ENCODE peak calls at places on chromosomes 6 and 20, in four cellular contexts. A is HepG2, M is H1, Z is GM12878. E is an unnamed sample. For H3K4me1, the result is how much of the 10 kb centered on the place peaks cover.

GRCh38 chr20:32495217-32495565 is 89.9 kb downstream of the NOL4L start:
- DNase-seq in A (no peak), M (no peak), Z (no peak), E (no peak)

GRCh38 chr6:87322304-87323212 is at the start of gene SMIM8:
- DNase-seq in A (peak), M (peak), Z (peak), E (peak)

GRCh38 chr6:151494235-151494950 is 576 bp downstream of the CCDC170 start:
- DNase-seq in A (peak), M (no peak), Z (no peak), E (no peak)

GRCh38 chr6:33578588-33579011 is 1.5 kb downstream of the BAK1 start:
- DNase-seq in A (no peak), M (no peak), Z (no peak), E (no peak)

GRCh38 chr6:45576648-45577624 is 199.2 kb upstream of the SUPT3H start:
- DNase-seq in A (no peak), M (no peak), Z (no peak), E (no peak)

GRCh38 chr20:44738779-44739477 is 6.7 kb upstream of the KCNK15 start:
- DNase-seq in A (peak), M (no peak), Z (peak), E (peak)

GRCh38 chr6:7732219-7732618 is 6.3 kb downstream of the BMP6 start:
- DNase-seq in A (no peak), M (no peak), Z (no peak), E (no peak)

GRCh38 chr20:20606046-20606445 is 106.4 kb downstream of the RALGAPA2 start:
- DNase-seq in A (no peak), M (no peak), Z (no peak), E (no peak)

GRCh38 chr6:219641-220198 is 72.6 kb upstream of the DUSP22 start:
- DNase-seq in A (peak), M (no peak), Z (no peak), E (no peak)

GRCh38 chr6:64012351-64013060 is 376.9 kb downstream of the PHF3 start:
- DNase-seq in A (peak), M (peak), Z (no peak), E (peak)

GRCh38 chr20:63127700-63128364 is 88.1 kb downstream of the YTHDF1 start:
- DNase-seq in A (no peak), M (no peak), Z (no peak), E (no peak)

GRCh38 chr20:54405540-54405939 is 69.9 kb upstream of the DOK5 start:
- DNase-seq in A (no peak), M (no peak), Z (no peak), E (no peak)

GRCh38 chr6:167711784-167712183 is 114.9 kb upstream of the AFDN start:
- DNase-seq in A (no peak), M (no peak), Z (no peak), E (no peak)

GRCh38 chr20:33674294-33675126 is at the start of gene NECAB3:
- DNase-seq in A (peak), M (no peak), Z (no peak), E (no peak)

GRCh38 chr6:138250513-138251247 is 32.4 kb upstream of the PBOV1 start:
- DNase-seq in A (no peak), M (no peak), Z (no peak), E (no peak)

GRCh38 chr6:33860706-33861474 is 57.1 kb upstream of the MLN start:
- DNase-seq in A (no peak), M (no peak), Z (no peak), E (no peak)

GRCh38 chr6:74001091-74001490 is 305.1 kb downstream of the CD109 start:
- DNase-seq in A (no peak), M (no peak), Z (no peak), E (no peak)

GRCh38 chr6:138677538-138677937 is 96.0 kb upstream of the CCDC28A start:
- DNase-seq in A (no peak), M (no peak), Z (no peak), E (no peak)

GRCh38 chr20:34493646-34494045 is 22.6 kb upstream of the DYNLRB1 start:
- DNase-seq in A (no peak), M (no peak), Z (no peak), E (no peak)

GRCh38 chr20:45080867-45081616 is 19.9 kb downstream of the KCNS1 start:
- DNase-seq in A (peak), M (no peak), Z (no peak), E (no peak)

GRCh38 chr6:111030008-111031006 is 48.5 kb downstream of the RPF2 start:
- DNase-seq in A (no peak), M (no peak), Z (no peak), E (no peak)

GRCh38 chr6:168155193-168155592 is 76.2 kb upstream of the FRMD1 start:
- DNase-seq in A (no peak), M (no peak), Z (no peak), E (no peak)

GRCh38 chr6:125574604-125575003 is 174.8 kb upstream of the HEY2 start:
- DNase-seq in A (no peak), M (no peak), Z (no peak), E (no peak)

GRCh38 chr6:5208491-5208890 is 52.3 kb downstream of the LYRM4 start:
- DNase-seq in A (no peak), M (no peak), Z (no peak), E (no peak)

GRCh38 chr20:35603695-35604443 is 11.8 kb upstream of the SPAG4 start:
- DNase-seq in A (no peak), M (no peak), Z (no peak), E (no peak)

GRCh38 chr20:53934421-53935352 is 135.7 kb downstream of the BCAS1 start:
- DNase-seq in A (no peak), M (no peak), Z (no peak), E (no peak)

GRCh38 chr6:167121471-167121870 is 1.4 kb upstream of the CCR6 start:
- DNase-seq in A (no peak), M (no peak), Z (no peak), E (no peak)

GRCh38 chr6:5135783-5136376 is 50.7 kb downstream of the PPP1R3G start:
- DNase-seq in A (peak), M (no peak), Z (no peak), E (no peak)

GRCh38 chr6:17907467-17908229 is 79.8 kb downstream of the KIF13A start:
- DNase-seq in A (peak), M (no peak), Z (no peak), E (no peak)

GRCh38 chr6:157021267-157022021 is 244.3 kb downstream of the ARID1B start:
- DNase-seq in A (peak), M (peak), Z (no peak), E (peak)

GRCh38 chr20:49483018-49483705 is 694 bp upstream of the KCNB1 start:
- DNase-seq in A (no peak), M (peak), Z (no peak), E (no peak)

GRCh38 chr6:15131234-15132195 is 114.4 kb upstream of the JARID2 start:
- DNase-seq in A (no peak), M (no peak), Z (no peak), E (no peak)

GRCh38 chr6:38346291-38347079 is 293.2 kb downstream of the BTBD9 start:
- DNase-seq in A (no peak), M (no peak), Z (no peak), E (peak)

GRCh38 chr6:73225396-73225795 is at the start of gene KHDC1L:
- DNase-seq in A (no peak), M (no peak), Z (no peak), E (no peak)

GRCh38 chr20:21504323-21504722 is 9.5 kb downstream of the NKX2-2 start:
- DNase-seq in A (no peak), M (no peak), Z (no peak), E (no peak)

GRCh38 chr6:137729866-137730629 is 137.0 kb upstream of the TNFAIP3 start:
- DNase-seq in A (peak), M (no peak), Z (no peak), E (no peak)

GRCh38 chr6:144013486-144013909 is 5.4 kb upstream of the PLAGL1 start:
- DNase-seq in A (peak), M (no peak), Z (no peak), E (peak)

GRCh38 chr6:38982470-38982869 is 66.1 kb upstream of the GLP1R start:
- DNase-seq in A (no peak), M (no peak), Z (no peak), E (peak)

GRCh38 chr20:31945790-31946189 is 6.1 kb downstream of the PDRG1 start:
- DNase-seq in A (no peak), M (no peak), Z (no peak), E (no peak)

GRCh38 chr6:3698021-3698420 is 53.5 kb downstream of the PXDC1 start:
- DNase-seq in A (no peak), M (no peak), Z (no peak), E (no peak)
- TF ChIP-seq SUZ12 in A (no peak), M (no peak), Z (no peak), E (no peak)

GRCh38 chr6:35371494-35372262 is 29.3 kb downstream of the PPARD start:
- DNase-seq in A (peak), M (no peak), Z (no peak), E (no peak)
- H3K4me1 ChIP-seq in A (half or more), M (under half), Z (under half), E (under half)

GRCh38 chr6:44052419-44053011 is 74.7 kb downstream of the MRPL14 start:
- DNase-seq in A (no peak), M (no peak), Z (no peak), E (no peak)

GRCh38 chr6:44051516-44051915 is 75.7 kb downstream of the MRPL14 start:
- DNase-seq in A (no peak), M (no peak), Z (no peak), E (no peak)

GRCh38 chr6:44049989-44050871 is 77.0 kb downstream of the MRPL14 start:
- DNase-seq in A (no peak), M (no peak), Z (no peak), E (no peak)

GRCh38 chr6:44049163-44049988 is 77.9 kb downstream of the MRPL14 start:
- DNase-seq in A (no peak), M (no peak), Z (no peak), E (no peak)

DNA sequence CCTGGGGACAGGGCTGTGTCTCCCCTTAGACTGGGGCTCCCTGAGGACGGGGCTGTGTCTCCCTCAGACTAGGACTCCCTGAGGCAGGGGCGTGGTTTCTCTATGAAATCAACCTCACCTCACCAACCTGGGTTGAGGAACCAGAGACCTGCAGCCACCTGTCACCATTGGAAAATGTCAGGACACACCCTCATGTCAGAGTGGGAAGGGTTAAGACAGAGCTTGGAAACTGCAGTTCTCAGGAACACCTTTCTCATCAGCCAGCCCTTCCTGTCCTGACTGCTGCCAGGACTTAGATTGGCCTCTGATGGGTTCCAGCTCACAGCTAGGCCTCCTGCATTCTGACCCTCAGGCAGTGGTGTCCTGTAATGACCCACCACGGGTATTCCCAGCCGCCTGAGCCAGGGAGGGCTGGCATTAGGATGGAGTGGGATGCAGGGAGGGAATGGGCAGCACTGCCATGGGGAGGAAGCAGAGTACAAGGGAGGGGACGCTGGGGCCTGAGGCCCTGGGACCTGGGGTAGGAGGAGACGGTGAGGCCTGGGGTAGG is 76.3 kb downstream of the MRPL14 start:
- DNase-seq in A (no peak), M (no peak), Z (no peak), E (no peak)
- TF ChIP-seq SUZ12 in A (no peak), M (no peak), Z (no peak), E (no peak)

GRCh38 chr6:40584741-40585140 is 2.4 kb downstream of the LRFN2 start:
- DNase-seq in A (no peak), M (no peak), Z (no peak), E (no peak)
- H3K4me1 ChIP-seq in A (under half), M (under half), Z (under half), E (under half)

GRCh38 chr20:3916347-3916746 is 27.2 kb downstream of the PANK2 start:
- DNase-seq in A (no peak), M (no peak), Z (no peak), E (no peak)
- TF ChIP-seq SUZ12 in A (no peak), M (no peak), Z (no peak), E (no peak)

DNA sequence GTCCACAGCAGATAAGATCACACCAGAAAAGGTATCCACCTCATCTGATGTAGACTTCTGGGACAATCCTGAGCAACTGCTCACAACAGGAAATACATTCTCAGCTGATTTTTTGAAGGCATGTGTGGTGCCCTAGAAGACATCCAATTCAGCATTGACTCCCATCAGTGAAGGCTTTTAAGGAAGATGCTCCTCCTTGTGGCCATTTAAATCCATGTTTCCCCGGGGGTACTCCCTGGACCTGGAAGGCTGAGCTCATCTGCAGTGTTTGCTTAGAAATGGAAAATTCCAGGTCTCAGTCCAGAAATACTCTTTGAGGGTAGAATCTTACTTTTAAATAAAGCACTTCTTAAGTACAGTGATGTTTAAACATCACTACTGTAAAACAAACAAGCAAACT is 195.5 kb upstream of the PDE10A start:
- DNase-seq in A (no peak), M (no peak), Z (no peak), E (no peak)
- H3K4me1 ChIP-seq in A (under half), M (under half), Z (under half), E (under half)

E was measured in NT2/D1.